ENCODE peak calls at places on chromosome 12, in six cellular contexts. Y is A549, O is astrocyte of the spinal cord, K is NCI-H510A treated with DMSO at 0.1 percent for 48 hours, F is HFF-Myc, J is C1 segment of cervical spinal cord. I is an unnamed sample.
A peak's percentile ranks its signal among the peaks of the same experiment; 100 is the strongest.

GRCh38 chr12:58765653-58766554 is 154.4 kb downstream of the LRIG3 start:
- DNase-seq in Y (no peak), O (peak; percentile 45), K (peak; percentile 92), F (no peak), J (no peak), I (no peak)

GRCh38 chr12:14841761-14842160 is 1.6 kb downstream of the ART4 start:
- DNase-seq in Y (peak; percentile 46), O (peak; percentile 40), K (no peak), F (no peak), J (no peak), I (no peak)

GRCh38 chr12:43861847-43862150 is 25.9 kb downstream of the TMEM117 start:
- DNase-seq in Y (no peak), O (no peak), K (no peak), F (no peak), J (no peak), I (no peak)

GRCh38 chr12:121804417-121805111 is 755 bp downstream of the SETD1B start:
- DNase-seq in Y (no peak), O (peak; percentile 43), K (no peak), F (no peak), J (no peak), I (no peak)

GRCh38 chr12:9074484-9075140 is 41.1 kb downstream of the A2M start:
- DNase-seq in Y (no peak), O (no peak), K (no peak), F (no peak), J (no peak), I (no peak)

GRCh38 chr12:114925076-114925475 is 241.1 kb upstream of the TBX3 start:
- DNase-seq in Y (no peak), O (no peak), K (no peak), F (no peak), J (no peak), I (no peak)

GRCh38 chr12:64390275-64390851 is at the start of gene C12orf56:
- DNase-seq in Y (peak; percentile 84), O (no peak), K (peak; percentile 51), F (no peak), J (no peak), I (no peak)

GRCh38 chr12:113413488-113413939 is 8.7 kb upstream of the SDSL start:
- DNase-seq in Y (peak; percentile 64), O (no peak), K (no peak), F (no peak), J (no peak), I (no peak)

GRCh38 chr12:22672951-22673350 is 48.0 kb downstream of the ETNK1 start:
- DNase-seq in Y (no peak), O (peak; percentile 75), K (no peak), F (peak; percentile 51), J (no peak), I (no peak)

GRCh38 chr12:9866786-9867379 is 2.3 kb downstream of the CLEC2B start:
- DNase-seq in Y (no peak), O (no peak), K (no peak), F (no peak), J (no peak), I (no peak)

GRCh38 chr12:89893972-89894706 is 185.5 kb upstream of the ATP2B1 start:
- DNase-seq in Y (no peak), O (peak; percentile 35), K (no peak), F (no peak), J (no peak), I (no peak)

GRCh38 chr12:3540387-3541320 is 49.7 kb downstream of the PRMT8 start:
- DNase-seq in Y (no peak), O (no peak), K (peak; percentile 16), F (no peak), J (no peak), I (no peak)

GRCh38 chr12:1799068-1799881 is 21.1 kb upstream of the LRTM2 start:
- DNase-seq in Y (no peak), O (no peak), K (no peak), F (no peak), J (no peak), I (peak; percentile 62)

GRCh38 chr12:65930114-65930828 is 106.0 kb downstream of the HMGA2 start:
- DNase-seq in Y (no peak), O (no peak), K (no peak), F (no peak), J (no peak), I (no peak)

GRCh38 chr12:39958377-39958776 is 147.5 kb downstream of the SLC2A13 start:
- DNase-seq in Y (no peak), O (no peak), K (no peak), F (no peak), J (no peak), I (no peak)

GRCh38 chr12:45893240-45893639 is 97.1 kb downstream of the SCAF11 start:
- DNase-seq in Y (no peak), O (no peak), K (no peak), F (peak; percentile 10), J (peak; percentile 3), I (no peak)

GRCh38 chr12:91316825-91317224 is 134.2 kb upstream of the DCN start:
- DNase-seq in Y (no peak), O (peak; percentile 45), K (no peak), F (no peak), J (no peak), I (no peak)

GRCh38 chr12:110058875-110059615 is 10.7 kb upstream of the C12orf76 start:
- DNase-seq in Y (no peak), O (no peak), K (no peak), F (no peak), J (no peak), I (no peak)

GRCh38 chr12:110253176-110253575 is 27.9 kb upstream of the ATP2A2 start:
- DNase-seq in Y (no peak), O (peak; percentile 22), K (no peak), F (no peak), J (no peak), I (peak; percentile 63)

GRCh38 chr12:19130224-19131019 is 889 bp downstream of the PLEKHA5 start:
- DNase-seq in Y (peak; percentile 31), O (peak; percentile 45), K (peak; percentile 31), F (no peak), J (no peak), I (peak; percentile 71)

GRCh38 chr12:70711831-70712230 is 74.6 kb upstream of the PTPRB start:
- DNase-seq in Y (no peak), O (no peak), K (no peak), F (no peak), J (no peak), I (no peak)

GRCh38 chr12:123024819-123025391 is 44.4 kb downstream of the ARL6IP4 start:
- DNase-seq in Y (no peak), O (peak; percentile 52), K (no peak), F (no peak), J (no peak), I (peak; percentile 15)

GRCh38 chr12:106223485-106224391 is 24.1 kb downstream of the CKAP4 start:
- DNase-seq in Y (peak; percentile 90), O (peak; percentile 62), K (peak; percentile 51), F (peak; percentile 21), J (peak; percentile 35), I (peak; percentile 76)